ENCODE peak calls at places on chromosomes 16 and 17, in seven cellular contexts. A, I, D, O, Q, T and N are unnamed samples.

GRCh38 chr17:17028059-17028877 is 14.0 kb upstream of the MPRIP start:
- DNase-seq in A (no peak), I (peak), D (peak), O (no peak), Q (no peak), T (peak), N (peak)

GRCh38 chr16:57000271-57001025 is 11.1 kb downstream of the NLRC5 start:
- DNase-seq in A (no peak), I (no peak), D (no peak), O (no peak), Q (no peak), T (peak), N (no peak)

GRCh38 chr16:85522842-85523601 is 90.1 kb upstream of the GSE1 start:
- DNase-seq in A (no peak), I (no peak), D (no peak), O (no peak), Q (no peak), T (no peak), N (no peak)

GRCh38 chr17:56676807-56677206 is 83.3 kb downstream of the NOG start:
- DNase-seq in A (no peak), I (no peak), D (no peak), O (no peak), Q (no peak), T (no peak), N (no peak)

GRCh38 chr17:81464586-81464985 is 48.0 kb downstream of the ACTG1 start:
- DNase-seq in A (no peak), I (no peak), D (no peak), O (no peak), Q (no peak), T (no peak), N (no peak)

GRCh38 chr16:10862432-10862831 is 14.6 kb upstream of the CIITA start:
- DNase-seq in A (no peak), I (no peak), D (no peak), O (peak), Q (no peak), T (no peak), N (no peak)

GRCh38 chr16:4115209-4115940 is 867 bp downstream of the ADCY9 start:
- DNase-seq in A (peak), I (peak), D (peak), O (peak), Q (no peak), T (peak), N (peak)

GRCh38 chr17:37191219-37191618 is 184.6 kb upstream of the C17orf78 start:
- DNase-seq in A (no peak), I (no peak), D (no peak), O (no peak), Q (no peak), T (no peak), N (no peak)

GRCh38 chr17:81323411-81323868 is 28.3 kb upstream of the SLC38A10 start:
- DNase-seq in A (no peak), I (no peak), D (no peak), O (no peak), Q (no peak), T (peak), N (no peak)

GRCh38 chr17:18877104-18877503 is 19.2 kb downstream of the PRPSAP2 start:
- DNase-seq in A (no peak), I (no peak), D (no peak), O (no peak), Q (no peak), T (peak), N (no peak)